ENCODE peak calls at places on chromosomes 2 and 18, in five cellular contexts. One of them, this sample, is unnamed.

GRCh38 chr2:197200056-197200455 is 110.5 kb downstream of the ANKRD44 start:
- DNase-seq in mucosa of gallbladder: no peak
- DNase-seq in GM04504: no peak
- DNase-seq in RPMI8226: no peak
- DNase-seq in ovary: no peak
- DNase-seq in this sample: peak

GRCh38 chr2:108074945-108075344 is 88.6 kb downstream of the SLC5A7 start:
- DNase-seq in mucosa of gallbladder: no peak
- DNase-seq in GM04504: no peak
- DNase-seq in RPMI8226: no peak
- DNase-seq in ovary: no peak
- DNase-seq in this sample: no peak

GRCh38 chr18:24054130-24054529 is 39.6 kb downstream of the TTC39C start:
- DNase-seq in mucosa of gallbladder: no peak
- DNase-seq in GM04504: peak
- DNase-seq in RPMI8226: no peak
- DNase-seq in ovary: no peak
- DNase-seq in this sample: no peak

GRCh38 chr2:203688798-203689197 is 17.6 kb upstream of the CD28 start:
- DNase-seq in mucosa of gallbladder: no peak
- DNase-seq in GM04504: peak
- DNase-seq in RPMI8226: peak
- DNase-seq in ovary: no peak
- DNase-seq in this sample: peak

GRCh38 chr2:55048925-55049793 is 1.1 kb downstream of the RTN4 start:
- DNase-seq in mucosa of gallbladder: peak
- DNase-seq in GM04504: peak
- DNase-seq in RPMI8226: peak
- DNase-seq in ovary: peak
- DNase-seq in this sample: peak

GRCh38 chr2:142112648-142113278 is 18.1 kb downstream of the LRP1B start:
- DNase-seq in mucosa of gallbladder: no peak
- DNase-seq in GM04504: peak
- DNase-seq in RPMI8226: no peak
- DNase-seq in ovary: no peak
- DNase-seq in this sample: no peak

GRCh38 chr2:218345491-218346176 is 11.0 kb upstream of the CATIP start:
- DNase-seq in mucosa of gallbladder: no peak
- DNase-seq in GM04504: no peak
- DNase-seq in RPMI8226: no peak
- DNase-seq in ovary: no peak
- DNase-seq in this sample: no peak

GRCh38 chr2:25831744-25832449 is 46.4 kb downstream of the ASXL2 start:
- DNase-seq in mucosa of gallbladder: no peak
- DNase-seq in GM04504: no peak
- DNase-seq in RPMI8226: no peak
- DNase-seq in ovary: no peak
- DNase-seq in this sample: no peak

GRCh38 chr2:44130441-44130840 is 38.2 kb upstream of the PPM1B start:
- DNase-seq in mucosa of gallbladder: no peak
- DNase-seq in GM04504: no peak
- DNase-seq in RPMI8226: no peak
- DNase-seq in ovary: no peak
- DNase-seq in this sample: no peak

This sample was measured in OCI-LY7.